ENCODE peak calls at places on chromosomes 1 and 21, in four cellular contexts. Q is mesenchymal stem cell, T is neuronal stem cell, V is IMR-90. P is an unnamed sample. For H3K79me1, the result is how much of the 10 kb centered on the place peaks cover.

GRCh38 chr1:41830711-41831110 is 88.0 kb downstream of the HIVEP3 start:
- DNase-seq in Q (no peak), T (no peak), V (peak), P (no peak)

GRCh38 chr1:32903991-32904776 is 3.0 kb upstream of the TMEM54 start:
- DNase-seq in Q (no peak), T (no peak), V (no peak), P (no peak)

GRCh38 chr1:1047407-1047806 is 26.7 kb downstream of the RNF223 start:
- DNase-seq in Q (no peak), T (no peak), V (no peak), P (no peak)

GRCh38 chr1:50930965-50931737 is 28.9 kb downstream of the FAF1 start:
- DNase-seq in Q (no peak), T (no peak), V (peak), P (peak)

GRCh38 chr1:29121516-29121937 is 2.2 kb downstream of the TMEM200B start:
- DNase-seq in Q (peak), T (peak), V (no peak), P (no peak)

GRCh38 chr1:151222130-151222529 is 23.8 kb downstream of the PIP5K1A start:
- DNase-seq in Q (peak), T (no peak), V (peak), P (peak)

GRCh38 chr1:224644553-224645154 is 28.5 kb downstream of the CNIH3 start:
- DNase-seq in Q (peak), T (peak), V (peak), P (peak)

GRCh38 chr1:40396420-40396819 is 22.9 kb downstream of the SMAP2 start:
- DNase-seq in Q (no peak), T (no peak), V (no peak), P (no peak)

GRCh38 chr21:45611296-45611695 is 32.2 kb upstream of the PCBP3 start:
- DNase-seq in Q (no peak), T (no peak), V (no peak), P (no peak)

GRCh38 chr1:115164484-115164883 is 75.2 kb upstream of the TSPAN2 start:
- DNase-seq in Q (no peak), T (no peak), V (peak), P (no peak)

GRCh38 chr1:19388980-19389379 is 76.9 kb downstream of the SLC66A1 start:
- DNase-seq in Q (no peak), T (no peak), V (no peak), P (no peak)

GRCh38 chr1:196440711-196441110 is 167.5 kb downstream of the KCNT2 start:
- DNase-seq in Q (no peak), T (no peak), V (no peak), P (no peak)

GRCh38 chr1:217238945-217239344 is 391.9 kb downstream of the GPATCH2 start:
- DNase-seq in Q (no peak), T (no peak), V (no peak), P (no peak)

GRCh38 chr1:19802269-19802668 is 2.6 kb upstream of the TMCO4 start:
- DNase-seq in Q (no peak), T (no peak), V (no peak), P (peak)

GRCh38 chr1:25204797-25205441 is 27.4 kb downstream of the SYF2 start:
- DNase-seq in Q (peak), T (peak), V (peak), P (peak)

GRCh38 chr1:119778886-119779560 is 10.3 kb upstream of the HMGCS2 start:
- DNase-seq in Q (no peak), T (no peak), V (no peak), P (no peak)

GRCh38 chr1:118081387-118081786 is 103.6 kb downstream of the SPAG17 start:
- DNase-seq in Q (no peak), T (no peak), V (no peak), P (no peak)

GRCh38 chr1:164611754-164612642 is 53.0 kb downstream of the PBX1 start:
- DNase-seq in Q (peak), T (peak), V (peak), P (peak)

GRCh38 chr21:45479691-45480675 is 62.3 kb downstream of the SLC19A1 start:
- DNase-seq in Q (no peak), T (no peak), V (no peak), P (no peak)

GRCh38 chr1:208093754-208094719 is 150.1 kb downstream of the PLXNA2 start:
- DNase-seq in Q (peak), T (peak), V (peak), P (peak)

GRCh38 chr1:156608036-156608674 is 6.9 kb upstream of the GPATCH4 start:
- DNase-seq in Q (peak), T (no peak), V (peak), P (peak)

GRCh38 chr21:45290948-45291612 is 3.4 kb upstream of the POFUT2 start:
- DNase-seq in Q (peak), T (no peak), V (peak), P (peak)

GRCh38 chr1:34060331-34060730 is 104.7 kb downstream of the CSMD2 start:
- DNase-seq in Q (no peak), T (no peak), V (no peak), P (no peak)

GRCh38 chr1:43235451-43236121 is 34.2 kb upstream of the TMEM125 start:
- DNase-seq in Q (no peak), T (no peak), V (no peak), P (no peak)

DNA sequence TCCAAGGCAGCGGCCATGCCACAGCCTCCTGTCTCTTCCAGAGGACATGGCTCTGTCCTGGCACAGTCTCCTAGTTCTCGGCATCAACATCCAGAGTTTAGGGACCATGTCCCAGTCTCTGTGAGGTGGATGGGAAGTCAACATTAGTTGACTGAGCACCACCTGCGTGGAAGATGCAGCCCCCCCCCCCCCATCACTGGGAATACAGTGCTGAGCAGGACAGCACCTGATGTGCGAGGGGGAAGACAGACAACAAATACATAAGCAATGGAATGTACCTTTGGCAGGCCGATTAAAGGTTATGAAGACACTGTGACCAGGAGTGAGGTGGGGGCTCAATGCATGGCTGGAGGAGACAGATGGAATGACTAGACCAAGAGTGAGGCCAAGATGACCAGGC is 26.6 kb downstream of the KNCN start:
- DNase-seq in Q (no peak), T (no peak), V (no peak), P (no peak)
- H3K79me1 ChIP-seq in Q (under half), T (under half), V (under half), P (under half)

DNA sequence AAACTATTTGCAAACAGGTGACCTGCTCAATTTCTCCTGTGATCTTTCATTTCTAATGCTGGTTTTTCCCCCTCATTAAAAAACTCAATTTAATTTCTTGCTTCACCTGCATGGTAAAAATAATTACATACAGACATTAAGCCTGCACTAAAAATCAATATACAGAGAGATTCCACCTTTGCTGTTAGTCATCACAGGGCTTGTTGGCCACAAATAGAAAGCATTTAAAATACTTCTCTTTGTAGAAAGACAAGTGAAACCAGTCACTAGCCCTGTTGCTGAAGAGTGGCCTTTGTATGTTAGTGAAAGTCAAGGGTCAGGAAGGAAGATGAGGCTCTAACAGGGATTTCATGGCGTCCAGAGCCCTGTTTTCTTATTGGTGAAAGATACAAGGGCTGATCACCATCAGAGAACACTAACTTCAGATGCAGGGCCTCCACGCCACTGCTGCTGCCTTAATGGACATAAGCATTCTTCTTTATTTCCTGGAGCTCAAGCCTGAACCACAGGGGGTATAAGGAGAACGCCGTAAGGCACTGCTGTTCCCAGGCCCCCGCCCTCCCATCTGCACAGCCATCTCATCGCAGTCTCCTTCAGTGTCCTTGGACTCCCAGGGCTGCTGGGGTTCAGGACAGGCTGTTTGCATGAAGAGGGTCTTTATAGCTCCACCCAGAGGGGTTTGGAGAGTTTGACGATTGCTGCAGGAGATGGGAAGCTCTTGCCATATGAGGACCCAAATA is 117.2 kb upstream of the IRF2BP2 start:
- DNase-seq in Q (no peak), T (no peak), V (peak), P (peak)
- H3K79me1 ChIP-seq in Q (under half), T (under half), V (under half), P (under half)

DNA sequence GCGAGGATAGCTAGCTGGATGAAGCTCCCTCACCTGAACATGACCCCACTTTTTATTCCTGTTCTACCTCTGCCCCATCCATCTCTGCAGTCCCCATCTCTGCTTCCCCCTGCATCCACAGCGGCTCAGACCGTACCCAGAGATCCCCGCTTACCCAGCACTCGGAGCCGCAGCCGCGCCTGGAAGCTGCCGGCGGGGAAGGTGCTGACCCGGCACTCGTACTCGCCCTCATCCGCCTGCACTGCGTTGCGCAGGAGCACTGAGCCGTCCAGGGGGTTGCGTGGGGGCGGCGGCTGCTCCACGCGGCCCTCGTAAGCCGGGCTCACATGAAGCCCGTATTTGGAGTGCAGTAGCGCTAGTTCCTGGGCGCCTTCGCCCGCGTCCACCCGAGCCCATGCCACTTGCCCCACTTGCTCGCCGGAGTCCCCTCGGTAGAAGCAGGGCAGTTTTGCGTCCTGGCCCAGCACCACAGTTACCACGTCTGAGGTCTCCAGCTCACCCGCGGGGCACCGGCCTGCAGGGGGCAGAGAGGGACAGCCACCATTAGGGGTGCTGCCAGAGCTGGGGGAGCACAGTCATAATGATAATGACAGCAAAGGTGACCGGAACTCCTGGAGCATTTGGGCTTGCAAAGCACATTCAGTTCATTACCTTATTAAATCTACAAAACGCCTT is 9.8 kb downstream of the NECTIN4 start:
- DNase-seq in Q (no peak), T (no peak), V (no peak), P (no peak)
- H3K79me1 ChIP-seq in Q (under half), T (under half), V (under half), P (under half)

GRCh38 chr1:21907737-21908136 is 29.4 kb downstream of the HSPG2 start:
- DNase-seq in Q (no peak), T (no peak), V (no peak), P (no peak)

GRCh38 chr1:21907079-21907418 is 30.1 kb downstream of the HSPG2 start:
- DNase-seq in Q (no peak), T (no peak), V (no peak), P (no peak)

GRCh38 chr1:21904475-21904724 is 32.7 kb downstream of the HSPG2 start:
- DNase-seq in Q (no peak), T (no peak), V (no peak), P (no peak)

GRCh38 chr1:21904725-21905520 is 32.2 kb downstream of the HSPG2 start:
- DNase-seq in Q (peak), T (no peak), V (peak), P (no peak)

GRCh38 chr1:21906173-21907078 is 30.7 kb downstream of the HSPG2 start:
- DNase-seq in Q (peak), T (no peak), V (peak), P (no peak)
- H3K79me1 ChIP-seq in Q (under half), T (under half), V (under half), P (under half)